ENCODE peak calls at places on chromosomes 11 and 22, in six cellular contexts. One of them, this sample, is unnamed.

GRCh38 chr11:43360361-43361032 is 1.8 kb downstream of the TTC17 start:
- DNase-seq in A549: no peak
- DNase-seq in ovary: no peak
- DNase-seq in adrenal gland: no peak
- DNase-seq in right lobe of liver: no peak
- DNase-seq in esophagus squamous epithelium: no peak
- DNase-seq in this sample: no peak

GRCh38 chr11:57313788-57314135 is 11.0 kb downstream of the TNKS1BP1 start:
- DNase-seq in A549: no peak
- DNase-seq in esophagus squamous epithelium: no peak
- DNase-seq in adrenal gland: no peak
- DNase-seq in ovary: no peak
- DNase-seq in right lobe of liver: no peak
- DNase-seq in this sample: no peak

GRCh38 chr11:31940396-31941037 is 129.4 kb upstream of the PAX6 start:
- DNase-seq in ovary: no peak
- DNase-seq in right lobe of liver: no peak
- DNase-seq in A549: no peak
- DNase-seq in esophagus squamous epithelium: no peak
- DNase-seq in adrenal gland: no peak
- DNase-seq in this sample: peak; percentile 15

GRCh38 chr11:100574894-100575769 is 112.0 kb upstream of the ARHGAP42 start:
- DNase-seq in esophagus squamous epithelium: no peak
- DNase-seq in adrenal gland: no peak
- DNase-seq in A549: peak; percentile 43
- DNase-seq in ovary: no peak
- DNase-seq in right lobe of liver: no peak
- DNase-seq in this sample: no peak

GRCh38 chr22:29141078-29141688 is 64.5 kb upstream of the EMID1 start:
- DNase-seq in esophagus squamous epithelium: no peak
- DNase-seq in ovary: no peak
- DNase-seq in A549: no peak
- DNase-seq in adrenal gland: no peak
- DNase-seq in right lobe of liver: no peak
- DNase-seq in this sample: no peak

GRCh38 chr11:65132988-65133700 is 1.2 kb downstream of the SYVN1 start:
- DNase-seq in adrenal gland: peak; percentile 48
- DNase-seq in right lobe of liver: peak; percentile 90
- DNase-seq in esophagus squamous epithelium: no peak
- DNase-seq in ovary: no peak
- DNase-seq in A549: peak; percentile 42
- DNase-seq in this sample: peak; percentile 59

GRCh38 chr22:29331658-29332300 is 16.3 kb upstream of the RASL10A start:
- DNase-seq in adrenal gland: no peak
- DNase-seq in esophagus squamous epithelium: no peak
- DNase-seq in A549: no peak
- DNase-seq in ovary: no peak
- DNase-seq in right lobe of liver: no peak
- DNase-seq in this sample: no peak

GRCh38 chr11:65181569-65182257 is at the start of gene CAPN1:
- DNase-seq in right lobe of liver: peak; percentile 84
- DNase-seq in ovary: peak; percentile 84
- DNase-seq in esophagus squamous epithelium: peak; percentile 47
- DNase-seq in adrenal gland: peak; percentile 90
- DNase-seq in A549: peak; percentile 86
- DNase-seq in this sample: peak; percentile 69

GRCh38 chr11:131240421-131240820 is 130.0 kb upstream of the NTM start:
- DNase-seq in esophagus squamous epithelium: no peak
- DNase-seq in right lobe of liver: no peak
- DNase-seq in ovary: no peak
- DNase-seq in A549: no peak
- DNase-seq in adrenal gland: no peak
- DNase-seq in this sample: no peak

GRCh38 chr11:75430692-75431532 is 2.1 kb downstream of the KLHL35 start:
- DNase-seq in esophagus squamous epithelium: no peak
- DNase-seq in adrenal gland: no peak
- DNase-seq in right lobe of liver: no peak
- DNase-seq in ovary: no peak
- DNase-seq in A549: no peak
- DNase-seq in this sample: no peak

GRCh38 chr22:40273319-40273718 is 73.0 kb upstream of the ADSL start:
- DNase-seq in esophagus squamous epithelium: no peak
- DNase-seq in ovary: no peak
- DNase-seq in A549: no peak
- DNase-seq in adrenal gland: no peak
- DNase-seq in right lobe of liver: no peak
- DNase-seq in this sample: no peak

GRCh38 chr11:112942966-112943643 is 18.1 kb upstream of the NCAM1 start:
- DNase-seq in A549: no peak
- DNase-seq in adrenal gland: no peak
- DNase-seq in ovary: peak; percentile 49
- DNase-seq in esophagus squamous epithelium: no peak
- DNase-seq in right lobe of liver: no peak
- DNase-seq in this sample: no peak
- H3K27ac ChIP-seq in A549: no peak overlapping the region
- H3K27ac ChIP-seq in adrenal gland: no peak overlapping the region
- H3K27ac ChIP-seq in ovary: peak overlapping the region; percentile 36
- H3K27ac ChIP-seq in esophagus squamous epithelium: peak overlapping the region; percentile 23
- H3K27ac ChIP-seq in right lobe of liver: no peak overlapping the region
- H3K27ac ChIP-seq in this sample: peak overlapping the region; percentile 68

GRCh38 chr22:23688121-23688520 is 2.7 kb upstream of the RGL4 start:
- DNase-seq in A549: no peak
- DNase-seq in right lobe of liver: no peak
- DNase-seq in adrenal gland: no peak
- DNase-seq in esophagus squamous epithelium: no peak
- DNase-seq in ovary: peak; percentile 5
- DNase-seq in this sample: no peak
- TF ChIP-seq POLR2A in A549: no peak
- TF ChIP-seq POLR2A in right lobe of liver: no peak
- TF ChIP-seq POLR2A in adrenal gland: no peak
- TF ChIP-seq POLR2A in esophagus squamous epithelium: no peak
- TF ChIP-seq POLR2A in ovary: no peak
- TF ChIP-seq POLR2A in this sample: no peak

GRCh38 chr11:79415912-79416311 is 24.9 kb downstream of the TENM4 start:
- DNase-seq in A549: no peak
- DNase-seq in ovary: no peak
- DNase-seq in right lobe of liver: no peak
- DNase-seq in esophagus squamous epithelium: no peak
- DNase-seq in adrenal gland: no peak
- DNase-seq in this sample: no peak

GRCh38 chr11:79414644-79415317 is 26.0 kb downstream of the TENM4 start:
- DNase-seq in right lobe of liver: no peak
- DNase-seq in ovary: peak; percentile 64
- DNase-seq in adrenal gland: peak; percentile 92
- DNase-seq in esophagus squamous epithelium: no peak
- DNase-seq in A549: no peak
- DNase-seq in this sample: no peak

GRCh38 chr11:79413258-79413657 is 27.6 kb downstream of the TENM4 start:
- DNase-seq in esophagus squamous epithelium: no peak
- DNase-seq in right lobe of liver: no peak
- DNase-seq in ovary: peak; percentile 91
- DNase-seq in adrenal gland: peak; percentile 93
- DNase-seq in A549: no peak
- DNase-seq in this sample: peak; percentile 92

GRCh38 chr11:79415411-79415810 is 25.4 kb downstream of the TENM4 start:
- DNase-seq in adrenal gland: no peak
- DNase-seq in esophagus squamous epithelium: no peak
- DNase-seq in ovary: no peak
- DNase-seq in right lobe of liver: no peak
- DNase-seq in A549: no peak
- DNase-seq in this sample: no peak

DNA sequence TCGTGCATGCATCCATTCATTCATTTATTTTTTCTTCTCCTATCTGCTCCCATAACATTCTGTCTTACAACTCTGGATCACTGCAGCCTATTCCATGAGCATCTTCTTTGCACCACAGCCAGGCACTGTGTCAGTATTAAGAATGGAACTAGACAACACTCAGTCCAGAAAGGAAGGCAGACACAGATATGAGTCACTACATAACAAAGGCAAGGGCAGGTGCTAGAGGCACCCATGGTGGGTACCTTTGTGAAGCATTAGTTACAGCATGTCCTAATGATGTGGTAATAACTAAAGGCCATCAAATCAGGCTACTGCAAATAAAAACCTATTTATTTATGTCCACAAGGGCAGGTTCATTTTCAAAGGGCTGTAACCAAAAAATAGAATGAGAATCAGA is 28.1 kb downstream of the TENM4 start:
- DNase-seq in esophagus squamous epithelium: no peak
- DNase-seq in ovary: no peak
- DNase-seq in A549: no peak
- DNase-seq in right lobe of liver: no peak
- DNase-seq in adrenal gland: peak; percentile 27
- DNase-seq in this sample: no peak
- H3K27ac ChIP-seq in esophagus squamous epithelium: no peak overlapping the region
- H3K27ac ChIP-seq in ovary: no peak overlapping the region
- H3K27ac ChIP-seq in A549: no peak overlapping the region
- H3K27ac ChIP-seq in right lobe of liver: no peak overlapping the region
- H3K27ac ChIP-seq in adrenal gland: peak overlapping the region; percentile 80
- H3K27ac ChIP-seq in this sample: no peak overlapping the region

GRCh38 chr22:46537221-46537945 is at the start of gene CELSR1:
- DNase-seq in right lobe of liver: no peak
- DNase-seq in esophagus squamous epithelium: no peak
- DNase-seq in ovary: no peak
- DNase-seq in adrenal gland: no peak
- DNase-seq in A549: peak; percentile 77
- DNase-seq in this sample: no peak
- TF ChIP-seq POLR2A in right lobe of liver: no peak
- TF ChIP-seq POLR2A in esophagus squamous epithelium: no peak
- TF ChIP-seq POLR2A in ovary: no peak
- TF ChIP-seq POLR2A in adrenal gland: no peak
- TF ChIP-seq POLR2A in A549: no peak
- TF ChIP-seq POLR2A in this sample: no peak

GRCh38 chr11:64092119-64092760 is 56.5 kb downstream of the FLRT1 start:
- DNase-seq in ovary: no peak
- DNase-seq in A549: no peak
- DNase-seq in right lobe of liver: no peak
- DNase-seq in adrenal gland: no peak
- DNase-seq in esophagus squamous epithelium: no peak
- DNase-seq in this sample: peak; percentile 74
- H3K27ac ChIP-seq in ovary: no peak overlapping the region
- H3K27ac ChIP-seq in A549: peak overlapping the region; percentile 95
- H3K27ac ChIP-seq in right lobe of liver: no peak overlapping the region
- H3K27ac ChIP-seq in adrenal gland: no peak overlapping the region
- H3K27ac ChIP-seq in esophagus squamous epithelium: no peak overlapping the region
- H3K27ac ChIP-seq in this sample: no peak overlapping the region

GRCh38 chr11:120539681-120540369 is 28.3 kb downstream of the GRIK4 start:
- DNase-seq in adrenal gland: peak; percentile 26
- DNase-seq in right lobe of liver: no peak
- DNase-seq in A549: no peak
- DNase-seq in esophagus squamous epithelium: no peak
- DNase-seq in ovary: no peak
- DNase-seq in this sample: no peak

GRCh38 chr11:120538707-120539106 is 27.2 kb downstream of the GRIK4 start:
- DNase-seq in ovary: no peak
- DNase-seq in right lobe of liver: no peak
- DNase-seq in adrenal gland: no peak
- DNase-seq in esophagus squamous epithelium: no peak
- DNase-seq in A549: no peak
- DNase-seq in this sample: no peak

GRCh38 chr11:120537996-120538395 is 26.4 kb downstream of the GRIK4 start:
- DNase-seq in esophagus squamous epithelium: no peak
- DNase-seq in ovary: no peak
- DNase-seq in A549: no peak
- DNase-seq in adrenal gland: no peak
- DNase-seq in right lobe of liver: no peak
- DNase-seq in this sample: no peak

GRCh38 chr11:120543816-120544215 is 32.3 kb downstream of the GRIK4 start:
- DNase-seq in esophagus squamous epithelium: no peak
- DNase-seq in right lobe of liver: no peak
- DNase-seq in A549: no peak
- DNase-seq in ovary: no peak
- DNase-seq in adrenal gland: no peak
- DNase-seq in this sample: no peak

DNA sequence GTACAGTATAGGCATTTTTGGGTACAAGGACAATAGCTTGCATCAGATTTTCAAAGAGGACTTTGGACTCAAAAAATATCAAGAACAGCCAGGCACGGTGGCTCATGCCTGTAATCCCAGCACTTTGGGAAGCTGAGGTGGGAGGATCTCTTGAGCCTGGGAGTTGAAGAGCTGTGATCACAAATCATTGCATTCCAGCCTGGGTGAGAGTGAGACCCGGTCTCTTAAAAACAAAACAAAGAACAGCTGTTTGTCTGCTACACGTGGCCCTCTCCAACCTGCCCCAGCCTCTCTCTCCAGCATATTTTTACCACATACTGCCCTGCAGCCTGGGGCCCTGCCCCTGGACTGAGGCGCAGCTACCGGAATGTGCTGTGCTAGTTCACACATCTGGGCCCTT is 29.2 kb downstream of the GRIK4 start:
- DNase-seq in adrenal gland: no peak
- DNase-seq in right lobe of liver: no peak
- DNase-seq in ovary: no peak
- DNase-seq in A549: no peak
- DNase-seq in esophagus squamous epithelium: no peak
- DNase-seq in this sample: no peak
- TF ChIP-seq POLR2A in adrenal gland: no peak
- TF ChIP-seq POLR2A in right lobe of liver: no peak
- TF ChIP-seq POLR2A in ovary: no peak
- TF ChIP-seq POLR2A in A549: no peak
- TF ChIP-seq POLR2A in esophagus squamous epithelium: no peak
- TF ChIP-seq POLR2A in this sample: no peak

GRCh38 chr22:37244114-37244921 is at the start of gene RAC2:
- DNase-seq in esophagus squamous epithelium: peak; percentile 47
- DNase-seq in A549: no peak
- DNase-seq in ovary: no peak
- DNase-seq in right lobe of liver: peak; percentile 86
- DNase-seq in adrenal gland: peak; percentile 49
- DNase-seq in this sample: peak; percentile 50
- H3K27ac ChIP-seq in esophagus squamous epithelium: peak within 1 kb of the TSS; percentile 80
- H3K27ac ChIP-seq in A549: no peak within 1 kb of the TSS
- H3K27ac ChIP-seq in ovary: no peak within 1 kb of the TSS
- H3K27ac ChIP-seq in right lobe of liver: peak within 1 kb of the TSS; percentile 67
- H3K27ac ChIP-seq in adrenal gland: no peak within 1 kb of the TSS
- H3K27ac ChIP-seq in this sample: no peak within 1 kb of the TSS